ENCODE peak calls at places on chromosome 3, in five cellular contexts. One of them, this sample, is unnamed.

GRCh38 chr3:38214560-38214959 is 49.2 kb downstream of the OXSR1 start:
- DNase-seq in EL: no peak
- DNase-seq in foreskin fibroblast: no peak
- DNase-seq in stomach: no peak
- DNase-seq in hippocampal formation: no peak
- DNase-seq in this sample: no peak

GRCh38 chr3:149816326-149816725 is 3.3 kb downstream of the RNF13 start:
- DNase-seq in hippocampal formation: no peak
- DNase-seq in EL: no peak
- DNase-seq in stomach: no peak
- DNase-seq in foreskin fibroblast: no peak
- DNase-seq in this sample: no peak

GRCh38 chr3:177196473-177197040 is 725 bp downstream of the TBL1XR1 start:
- DNase-seq in EL: peak; percentile 48
- DNase-seq in foreskin fibroblast: no peak
- DNase-seq in hippocampal formation: no peak
- DNase-seq in stomach: peak; percentile 35
- DNase-seq in this sample: no peak

GRCh38 chr3:146277953-146278631 is 27.2 kb upstream of the PLSCR4 start:
- DNase-seq in hippocampal formation: no peak
- DNase-seq in foreskin fibroblast: peak; percentile 88
- DNase-seq in EL: peak; percentile 78
- DNase-seq in stomach: no peak
- DNase-seq in this sample: peak; percentile 86

GRCh38 chr3:155946178-155946577 is 75.7 kb downstream of the GMPS start:
- DNase-seq in EL: peak; percentile 87
- DNase-seq in foreskin fibroblast: peak; percentile 66
- DNase-seq in stomach: no peak
- DNase-seq in hippocampal formation: no peak
- DNase-seq in this sample: peak; percentile 56

GRCh38 chr3:124669470-124669869 is 60.8 kb upstream of the UMPS start:
- DNase-seq in hippocampal formation: no peak
- DNase-seq in foreskin fibroblast: peak; percentile 53
- DNase-seq in stomach: no peak
- DNase-seq in EL: peak; percentile 72
- DNase-seq in this sample: peak; percentile 24

GRCh38 chr3:127762077-127762786 is 60.1 kb downstream of the MGLL start:
- DNase-seq in stomach: no peak
- DNase-seq in hippocampal formation: peak; percentile 37
- DNase-seq in foreskin fibroblast: no peak
- DNase-seq in EL: no peak
- DNase-seq in this sample: no peak

GRCh38 chr3:194439915-194440550 is 41.0 kb upstream of the GP5 start:
- DNase-seq in stomach: no peak
- DNase-seq in EL: no peak
- DNase-seq in foreskin fibroblast: no peak
- DNase-seq in hippocampal formation: no peak
- DNase-seq in this sample: no peak

GRCh38 chr3:128297401-128298138 is 144.3 kb downstream of the EEFSEC start:
- DNase-seq in foreskin fibroblast: peak; percentile 34
- DNase-seq in EL: peak; percentile 88
- DNase-seq in hippocampal formation: no peak
- DNase-seq in stomach: peak; percentile 35
- DNase-seq in this sample: no peak

GRCh38 chr3:147730311-147730710 is 321.1 kb downstream of the ZIC1 start:
- DNase-seq in stomach: no peak
- DNase-seq in hippocampal formation: no peak
- DNase-seq in EL: no peak
- DNase-seq in foreskin fibroblast: no peak
- DNase-seq in this sample: no peak

GRCh38 chr3:184791134-184791533 is 20.8 kb upstream of the VPS8 start:
- DNase-seq in stomach: peak; percentile 17
- DNase-seq in EL: no peak
- DNase-seq in foreskin fibroblast: no peak
- DNase-seq in hippocampal formation: no peak
- DNase-seq in this sample: no peak

GRCh38 chr3:8822141-8822540 is 52.7 kb upstream of the OXTR start:
- DNase-seq in EL: peak; percentile 87
- DNase-seq in foreskin fibroblast: peak; percentile 66
- DNase-seq in hippocampal formation: no peak
- DNase-seq in stomach: no peak
- DNase-seq in this sample: peak; percentile 41

GRCh38 chr3:160564949-160565441 is 376 bp downstream of the KPNA4 start:
- DNase-seq in stomach: peak; percentile 70
- DNase-seq in EL: peak; percentile 57
- DNase-seq in hippocampal formation: peak; percentile 62
- DNase-seq in foreskin fibroblast: peak; percentile 43
- DNase-seq in this sample: no peak